ENCODE peak calls at places on chromosomes 16 and 17, in six cellular contexts. F, X, V, H, K and S are unnamed samples.

GRCh38 chr17:6352016-6352415 is 82.9 kb downstream of the AIPL1 start:
- DNase-seq in V (no peak), X (no peak), F (no peak), H (no peak), K (no peak), S (no peak)

GRCh38 chr17:4667166-4667565 is 25.7 kb upstream of the ALOX15 start:
- DNase-seq in H (no peak), X (no peak), K (no peak), F (no peak), V (no peak), S (no peak)

GRCh38 chr17:2172447-2172938 is 117.6 kb downstream of the HIC1 start:
- DNase-seq in F (no peak), V (no peak), K (peak; percentile 43), H (peak; percentile 33), X (peak; percentile 70), S (no peak)

GRCh38 chr16:56282455-56282854 is 91.2 kb downstream of the GNAO1 start:
- DNase-seq in X (no peak), K (no peak), F (no peak), H (no peak), V (no peak), S (no peak)

GRCh38 chr17:19897108-19897854 is 29.5 kb upstream of the ULK2 start:
- DNase-seq in F (no peak), V (no peak), K (no peak), X (peak; percentile 49), H (no peak), S (no peak)

GRCh38 chr17:48023408-48024148 is 14.0 kb downstream of the COPZ2 start:
- DNase-seq in F (peak; percentile 32), K (peak; percentile 77), X (peak; percentile 89), H (peak; percentile 66), V (no peak), S (no peak)

GRCh38 chr17:63354251-63354650 is 91.9 kb downstream of the CYB561 start:
- DNase-seq in H (no peak), F (no peak), X (no peak), K (no peak), V (no peak), S (no peak)

GRCh38 chr16:71460246-71460645 is 1.8 kb downstream of the ZNF23 start:
- DNase-seq in X (no peak), H (no peak), F (no peak), V (no peak), K (no peak), S (no peak)

GRCh38 chr17:68470959-68471358 is 13.7 kb upstream of the WIPI1 start:
- DNase-seq in F (no peak), V (no peak), H (no peak), X (no peak), K (no peak), S (no peak)

GRCh38 chr16:58471209-58471975 is 28.6 kb upstream of the NDRG4 start:
- DNase-seq in F (no peak), X (no peak), V (no peak), K (no peak), H (no peak), S (no peak)

GRCh38 chr16:85252014-85252413 is 139.7 kb upstream of the CIBAR2 start:
- DNase-seq in X (no peak), F (no peak), K (no peak), H (no peak), V (no peak), S (no peak)

GRCh38 chr16:87918866-87919680 is 17.3 kb downstream of the CA5A start:
- DNase-seq in H (no peak), K (no peak), V (no peak), F (no peak), X (no peak), S (no peak)

GRCh38 chr17:39104657-39105056 is 46.8 kb downstream of the PLXDC1 start:
- DNase-seq in X (no peak), F (no peak), V (no peak), H (no peak), K (no peak), S (no peak)

GRCh38 chr17:7023576-7024401 is 939 bp downstream of the BCL6B start:
- DNase-seq in K (peak; percentile 84), V (peak; percentile 93), H (peak; percentile 89), X (peak; percentile 25), F (peak; percentile 93), S (peak; percentile 92)